ENCODE peak calls at places on chromosomes 16 and 17, in ten cellular contexts. One of them, this sample, is unnamed.

GRCh38 chr17:45333702-45334092 is 16.9 kb upstream of the MAP3K14 start:
- DNase-seq in colonic mucosa: no peak
- DNase-seq in upper lobe of left lung: no peak
- DNase-seq in cardiac muscle cell: no peak
- DNase-seq in Caco-2: no peak
- DNase-seq in left ventricle myocardium inferior: no peak
- DNase-seq in AG04450: no peak
- DNase-seq in astrocyte: no peak
- DNase-seq in tibial nerve: no peak
- DNase-seq in stomach: no peak
- DNase-seq in this sample: no peak

GRCh38 chr17:71850792-71851191 is 270.0 kb upstream of the SOX9 start:
- DNase-seq in colonic mucosa: no peak
- DNase-seq in upper lobe of left lung: no peak
- DNase-seq in cardiac muscle cell: no peak
- DNase-seq in Caco-2: no peak
- DNase-seq in left ventricle myocardium inferior: no peak
- DNase-seq in AG04450: no peak
- DNase-seq in astrocyte: no peak
- DNase-seq in tibial nerve: no peak
- DNase-seq in stomach: no peak
- DNase-seq in this sample: no peak

GRCh38 chr17:40307001-40307690 is 1.8 kb upstream of the RARA start:
- DNase-seq in colonic mucosa: peak; percentile 45
- DNase-seq in upper lobe of left lung: no peak
- DNase-seq in cardiac muscle cell: no peak
- DNase-seq in Caco-2: no peak
- DNase-seq in left ventricle myocardium inferior: no peak
- DNase-seq in AG04450: no peak
- DNase-seq in astrocyte: peak; percentile 50
- DNase-seq in tibial nerve: no peak
- DNase-seq in stomach: no peak
- DNase-seq in this sample: no peak

GRCh38 chr17:59105852-59106462 is 723 bp downstream of the TRIM37 start:
- DNase-seq in colonic mucosa: peak; percentile 80
- DNase-seq in upper lobe of left lung: peak; percentile 62
- DNase-seq in cardiac muscle cell: no peak
- DNase-seq in Caco-2: no peak
- DNase-seq in left ventricle myocardium inferior: peak; percentile 68
- DNase-seq in AG04450: no peak
- DNase-seq in astrocyte: peak; percentile 19
- DNase-seq in tibial nerve: peak; percentile 32
- DNase-seq in stomach: peak; percentile 63
- DNase-seq in this sample: no peak

GRCh38 chr17:32191306-32191705 is 49.0 kb downstream of the RHOT1 start:
- DNase-seq in colonic mucosa: no peak
- DNase-seq in upper lobe of left lung: no peak
- DNase-seq in cardiac muscle cell: no peak
- DNase-seq in Caco-2: no peak
- DNase-seq in left ventricle myocardium inferior: no peak
- DNase-seq in AG04450: no peak
- DNase-seq in astrocyte: peak; percentile 27
- DNase-seq in tibial nerve: no peak
- DNase-seq in stomach: no peak
- DNase-seq in this sample: no peak

GRCh38 chr16:35194681-35195080 is 1735.3 kb downstream of the TP53TG3F start:
- DNase-seq in colonic mucosa: no peak
- DNase-seq in upper lobe of left lung: no peak
- DNase-seq in cardiac muscle cell: no peak
- DNase-seq in Caco-2: no peak
- DNase-seq in left ventricle myocardium inferior: no peak
- DNase-seq in AG04450: no peak
- DNase-seq in astrocyte: no peak
- DNase-seq in tibial nerve: no peak
- DNase-seq in stomach: no peak
- DNase-seq in this sample: no peak

GRCh38 chr16:2779151-2779920 is 2.3 kb upstream of the ELOB start:
- DNase-seq in colonic mucosa: no peak
- DNase-seq in upper lobe of left lung: no peak
- DNase-seq in cardiac muscle cell: no peak
- DNase-seq in Caco-2: no peak
- DNase-seq in left ventricle myocardium inferior: no peak
- DNase-seq in AG04450: no peak
- DNase-seq in astrocyte: no peak
- DNase-seq in tibial nerve: no peak
- DNase-seq in stomach: no peak
- DNase-seq in this sample: no peak

GRCh38 chr17:1486802-1487695 is 5.4 kb downstream of the MYO1C start:
- DNase-seq in colonic mucosa: peak; percentile 95
- DNase-seq in upper lobe of left lung: peak; percentile 88
- DNase-seq in cardiac muscle cell: peak; percentile 49
- DNase-seq in Caco-2: no peak
- DNase-seq in left ventricle myocardium inferior: peak; percentile 78
- DNase-seq in AG04450: no peak
- DNase-seq in astrocyte: peak; percentile 50
- DNase-seq in tibial nerve: peak; percentile 72
- DNase-seq in stomach: peak; percentile 90
- DNase-seq in this sample: no peak

GRCh38 chr17:82205720-82206508 is 6.7 kb downstream of the CCDC57 start:
- DNase-seq in colonic mucosa: peak; percentile 88
- DNase-seq in upper lobe of left lung: peak; percentile 92
- DNase-seq in cardiac muscle cell: peak; percentile 78
- DNase-seq in Caco-2: peak; percentile 88
- DNase-seq in left ventricle myocardium inferior: peak; percentile 85
- DNase-seq in AG04450: peak; percentile 65
- DNase-seq in astrocyte: peak; percentile 67
- DNase-seq in tibial nerve: peak; percentile 73
- DNase-seq in stomach: peak; percentile 87
- DNase-seq in this sample: peak; percentile 47

GRCh38 chr17:72419866-72420774 is 299.3 kb downstream of the SOX9 start:
- DNase-seq in colonic mucosa: peak; percentile 61
- DNase-seq in upper lobe of left lung: no peak
- DNase-seq in cardiac muscle cell: no peak
- DNase-seq in Caco-2: no peak
- DNase-seq in left ventricle myocardium inferior: no peak
- DNase-seq in AG04450: no peak
- DNase-seq in astrocyte: peak; percentile 66
- DNase-seq in tibial nerve: peak; percentile 27
- DNase-seq in stomach: no peak
- DNase-seq in this sample: no peak

GRCh38 chr16:1071561-1072225 is 854 bp upstream of the SSTR5 start:
- DNase-seq in colonic mucosa: no peak
- DNase-seq in upper lobe of left lung: no peak
- DNase-seq in cardiac muscle cell: no peak
- DNase-seq in Caco-2: no peak
- DNase-seq in left ventricle myocardium inferior: no peak
- DNase-seq in AG04450: no peak
- DNase-seq in astrocyte: no peak
- DNase-seq in tibial nerve: no peak
- DNase-seq in stomach: no peak
- DNase-seq in this sample: no peak

GRCh38 chr16:1069154-1069553 is 3.4 kb upstream of the SSTR5 start:
- DNase-seq in colonic mucosa: no peak
- DNase-seq in upper lobe of left lung: no peak
- DNase-seq in cardiac muscle cell: no peak
- DNase-seq in Caco-2: no peak
- DNase-seq in left ventricle myocardium inferior: no peak
- DNase-seq in AG04450: no peak
- DNase-seq in astrocyte: no peak
- DNase-seq in tibial nerve: no peak
- DNase-seq in stomach: no peak
- DNase-seq in this sample: no peak

GRCh38 chr16:1072526-1073261 is at the start of gene SSTR5:
- DNase-seq in colonic mucosa: no peak
- DNase-seq in upper lobe of left lung: no peak
- DNase-seq in cardiac muscle cell: no peak
- DNase-seq in Caco-2: no peak
- DNase-seq in left ventricle myocardium inferior: no peak
- DNase-seq in AG04450: no peak
- DNase-seq in astrocyte: no peak
- DNase-seq in tibial nerve: no peak
- DNase-seq in stomach: no peak
- DNase-seq in this sample: no peak

GRCh38 chr16:1070084-1070987 is 2.2 kb upstream of the SSTR5 start:
- DNase-seq in colonic mucosa: no peak
- DNase-seq in upper lobe of left lung: no peak
- DNase-seq in cardiac muscle cell: no peak
- DNase-seq in Caco-2: no peak
- DNase-seq in left ventricle myocardium inferior: no peak
- DNase-seq in AG04450: no peak
- DNase-seq in astrocyte: no peak
- DNase-seq in tibial nerve: no peak
- DNase-seq in stomach: no peak
- DNase-seq in this sample: no peak

GRCh38 chr16:1071009-1071408 is 1.5 kb upstream of the SSTR5 start:
- DNase-seq in colonic mucosa: no peak
- DNase-seq in upper lobe of left lung: no peak
- DNase-seq in cardiac muscle cell: no peak
- DNase-seq in Caco-2: no peak
- DNase-seq in left ventricle myocardium inferior: no peak
- DNase-seq in AG04450: no peak
- DNase-seq in astrocyte: no peak
- DNase-seq in tibial nerve: no peak
- DNase-seq in stomach: no peak
- DNase-seq in this sample: no peak
- TF ChIP-seq CTCF in colonic mucosa: no peak
- TF ChIP-seq CTCF in upper lobe of left lung: no peak
- TF ChIP-seq CTCF in cardiac muscle cell: no peak
- TF ChIP-seq CTCF in Caco-2: no peak
- TF ChIP-seq CTCF in left ventricle myocardium inferior: no peak
- TF ChIP-seq CTCF in AG04450: no peak
- TF ChIP-seq CTCF in astrocyte: no peak
- TF ChIP-seq CTCF in tibial nerve: no peak
- TF ChIP-seq CTCF in stomach: no peak
- TF ChIP-seq CTCF in this sample: no peak

DNA sequence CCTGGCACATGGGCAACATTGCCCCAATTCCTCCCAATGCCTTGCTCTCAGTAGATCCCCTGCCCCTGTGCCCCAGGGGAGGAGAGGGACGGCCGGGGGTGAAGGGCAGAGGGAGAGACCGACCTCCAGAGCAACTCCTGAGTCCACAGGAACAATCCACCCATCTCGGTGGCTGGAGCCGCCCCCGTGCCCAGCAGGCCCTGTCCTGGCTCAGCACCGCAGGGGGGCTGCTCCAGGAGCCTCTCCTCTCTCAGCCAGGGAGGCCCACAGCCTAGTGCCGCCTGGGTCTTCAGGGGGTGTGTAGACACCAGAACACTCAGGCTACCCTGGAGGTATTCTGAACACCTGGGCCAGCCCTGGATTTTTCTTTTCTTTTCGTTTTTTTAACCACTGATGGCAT is 233.7 kb upstream of the SDK2 start:
- DNase-seq in colonic mucosa: no peak
- DNase-seq in upper lobe of left lung: no peak
- DNase-seq in cardiac muscle cell: no peak
- DNase-seq in Caco-2: no peak
- DNase-seq in left ventricle myocardium inferior: no peak
- DNase-seq in AG04450: no peak
- DNase-seq in astrocyte: no peak
- DNase-seq in tibial nerve: no peak
- DNase-seq in stomach: no peak
- DNase-seq in this sample: no peak
- H3K27me3 ChIP-seq in colonic mucosa: no peaks in the 10 kb centered on the region
- H3K27me3 ChIP-seq in upper lobe of left lung: no peaks in the 10 kb centered on the region
- H3K27me3 ChIP-seq in cardiac muscle cell: peaks cover 14% of the 10 kb centered on the region
- H3K27me3 ChIP-seq in Caco-2: no peaks in the 10 kb centered on the region
- H3K27me3 ChIP-seq in left ventricle myocardium inferior: peaks cover 32% of the 10 kb centered on the region
- H3K27me3 ChIP-seq in AG04450: no peaks in the 10 kb centered on the region
- H3K27me3 ChIP-seq in astrocyte: no peaks in the 10 kb centered on the region
- H3K27me3 ChIP-seq in tibial nerve: no peaks in the 10 kb centered on the region
- H3K27me3 ChIP-seq in stomach: no peaks in the 10 kb centered on the region
- H3K27me3 ChIP-seq in this sample: no peaks in the 10 kb centered on the region

DNA sequence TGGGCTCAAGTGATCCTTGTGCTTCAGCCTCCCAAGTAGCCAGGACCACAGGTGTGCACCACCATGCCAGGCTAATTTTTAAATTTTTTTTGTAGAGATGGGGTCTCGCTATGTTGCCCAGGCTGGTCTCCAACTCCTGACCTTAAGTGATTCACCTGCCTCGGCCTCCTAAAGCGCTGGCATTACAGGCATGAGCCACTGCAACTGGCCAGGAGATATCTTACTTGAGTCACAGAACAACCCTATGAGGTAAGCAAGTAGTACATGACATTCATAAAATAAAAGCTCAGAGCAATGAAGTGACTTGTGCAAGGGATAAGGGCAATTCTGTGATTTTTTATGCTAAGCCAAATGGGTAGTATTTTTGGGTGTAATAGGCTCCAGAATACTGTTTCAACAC is 57.3 kb downstream of the CDC27 start:
- DNase-seq in colonic mucosa: no peak
- DNase-seq in upper lobe of left lung: no peak
- DNase-seq in cardiac muscle cell: no peak
- DNase-seq in Caco-2: no peak
- DNase-seq in left ventricle myocardium inferior: no peak
- DNase-seq in AG04450: no peak
- DNase-seq in astrocyte: peak; percentile 31
- DNase-seq in tibial nerve: no peak
- DNase-seq in stomach: no peak
- DNase-seq in this sample: no peak
- H3K4me3 ChIP-seq in colonic mucosa: no peak overlapping the region
- H3K4me3 ChIP-seq in upper lobe of left lung: no peak overlapping the region
- H3K4me3 ChIP-seq in cardiac muscle cell: no peak overlapping the region
- H3K4me3 ChIP-seq in Caco-2: no peak overlapping the region
- H3K4me3 ChIP-seq in left ventricle myocardium inferior: no peak overlapping the region
- H3K4me3 ChIP-seq in AG04450: no peak overlapping the region
- H3K4me3 ChIP-seq in astrocyte: no peak overlapping the region
- H3K4me3 ChIP-seq in tibial nerve: no peak overlapping the region
- H3K4me3 ChIP-seq in stomach: no peak overlapping the region
- H3K4me3 ChIP-seq in this sample: no peak overlapping the region

GRCh38 chr17:35313875-35314409 is 59.5 kb downstream of the SLFN11 start:
- DNase-seq in colonic mucosa: no peak
- DNase-seq in upper lobe of left lung: no peak
- DNase-seq in cardiac muscle cell: no peak
- DNase-seq in Caco-2: no peak
- DNase-seq in left ventricle myocardium inferior: peak; percentile 67
- DNase-seq in AG04450: no peak
- DNase-seq in astrocyte: no peak
- DNase-seq in tibial nerve: no peak
- DNase-seq in stomach: no peak
- DNase-seq in this sample: no peak
- TF ChIP-seq CTCF in colonic mucosa: no peak
- TF ChIP-seq CTCF in upper lobe of left lung: no peak
- TF ChIP-seq CTCF in cardiac muscle cell: no peak
- TF ChIP-seq CTCF in Caco-2: no peak
- TF ChIP-seq CTCF in left ventricle myocardium inferior: no peak
- TF ChIP-seq CTCF in AG04450: no peak
- TF ChIP-seq CTCF in astrocyte: no peak
- TF ChIP-seq CTCF in tibial nerve: no peak
- TF ChIP-seq CTCF in stomach: no peak
- TF ChIP-seq CTCF in this sample: no peak

DNA sequence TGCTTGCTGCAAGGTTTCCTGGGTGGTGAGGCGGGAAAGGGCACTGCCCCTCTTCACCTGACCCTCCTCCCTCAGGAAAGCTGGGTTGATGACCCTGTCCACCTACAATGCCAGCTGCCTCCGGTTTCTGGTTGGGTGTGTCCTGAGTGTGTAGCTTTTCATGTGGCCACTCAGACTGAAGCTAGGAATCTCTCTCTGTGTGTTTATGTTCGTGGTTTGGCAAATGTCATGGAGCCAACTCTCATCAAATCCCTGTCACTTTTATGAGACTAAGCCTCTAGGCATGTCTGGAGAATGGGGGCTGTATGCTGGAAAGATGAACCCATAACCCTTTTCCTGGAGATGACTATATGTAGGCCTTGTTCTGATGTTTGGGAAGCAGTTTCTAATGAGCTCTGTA is 17.1 kb downstream of the PLEKHG4 start:
- DNase-seq in colonic mucosa: no peak
- DNase-seq in upper lobe of left lung: no peak
- DNase-seq in cardiac muscle cell: no peak
- DNase-seq in Caco-2: no peak
- DNase-seq in left ventricle myocardium inferior: no peak
- DNase-seq in AG04450: no peak
- DNase-seq in astrocyte: peak; percentile 92
- DNase-seq in tibial nerve: no peak
- DNase-seq in stomach: no peak
- DNase-seq in this sample: peak; percentile 62
- H3K27me3 ChIP-seq in colonic mucosa: no peaks in the 10 kb centered on the region
- H3K27me3 ChIP-seq in upper lobe of left lung: no peaks in the 10 kb centered on the region
- H3K27me3 ChIP-seq in cardiac muscle cell: peaks cover 10% of the 10 kb centered on the region
- H3K27me3 ChIP-seq in Caco-2: no peaks in the 10 kb centered on the region
- H3K27me3 ChIP-seq in left ventricle myocardium inferior: peaks cover 3% of the 10 kb centered on the region
- H3K27me3 ChIP-seq in AG04450: no peaks in the 10 kb centered on the region
- H3K27me3 ChIP-seq in astrocyte: no peaks in the 10 kb centered on the region
- H3K27me3 ChIP-seq in tibial nerve: no peaks in the 10 kb centered on the region
- H3K27me3 ChIP-seq in stomach: no peaks in the 10 kb centered on the region
- H3K27me3 ChIP-seq in this sample: no peaks in the 10 kb centered on the region